ENCODE peak calls at places on chromosomes 11 and 22, in seven cellular contexts. J, P, M, L, A, Q and U are unnamed samples.

GRCh38 chr11:22898036-22898435 is 37.8 kb upstream of the CCDC179 start:
- DNase-seq in P (no peak), J (no peak), L (no peak), A (no peak), M (no peak), Q (no peak), U (no peak)

GRCh38 chr11:115221461-115222069 is 282.6 kb downstream of the CADM1 start:
- DNase-seq in M (no peak), L (no peak), A (no peak), Q (no peak), P (no peak), J (no peak), U (no peak)

GRCh38 chr11:10763766-10764165 is 12.7 kb downstream of the CTR9 start:
- DNase-seq in Q (no peak), A (no peak), L (no peak), J (no peak), P (no peak), M (no peak), U (no peak)

GRCh38 chr11:117986981-117987495 is 844 bp downstream of the IL10RA start:
- DNase-seq in A (peak), J (no peak), P (no peak), L (no peak), Q (no peak), M (no peak), U (no peak)

GRCh38 chr11:433641-434040 is 8.2 kb downstream of the ANO9 start:
- DNase-seq in P (no peak), L (no peak), A (no peak), Q (no peak), M (no peak), J (peak), U (no peak)

GRCh38 chr22:20946080-20946986 is 20.7 kb upstream of the AIFM3 start:
- DNase-seq in A (no peak), J (no peak), Q (no peak), P (no peak), L (no peak), M (no peak), U (peak)

GRCh38 chr11:12207384-12208150 is 97.2 kb downstream of the MICAL2 start:
- DNase-seq in P (no peak), M (no peak), L (no peak), Q (no peak), J (no peak), A (no peak), U (no peak)

GRCh38 chr11:61787928-61788491 is 4.4 kb downstream of the TMEM258 start:
- DNase-seq in Q (no peak), M (peak), P (no peak), L (peak), J (no peak), A (no peak), U (no peak)

GRCh38 chr11:2445948-2446551 is 1.2 kb downstream of the KCNQ1 start:
- DNase-seq in J (no peak), M (peak), A (no peak), L (no peak), P (no peak), Q (no peak), U (no peak)

GRCh38 chr11:76824083-76824939 is 36.4 kb upstream of the ACER3 start:
- DNase-seq in A (no peak), J (no peak), L (no peak), M (no peak), Q (no peak), P (no peak), U (no peak)

GRCh38 chr11:6402561-6402981 is 12.3 kb downstream of the SMPD1 start:
- DNase-seq in M (no peak), Q (no peak), J (no peak), A (peak), L (no peak), P (no peak), U (no peak)

GRCh38 chr22:46972901-46973831 is 210.7 kb downstream of the TBC1D22A start:
- DNase-seq in J (peak), P (no peak), L (no peak), M (no peak), Q (no peak), A (no peak), U (no peak)

GRCh38 chr11:110077866-110078325 is 15.3 kb upstream of the ZC3H12C start:
- DNase-seq in M (no peak), A (no peak), J (no peak), Q (no peak), L (no peak), P (no peak), U (no peak)

GRCh38 chr11:66365711-66366619 is 5.6 kb downstream of the SLC29A2 start:
- DNase-seq in L (no peak), J (no peak), Q (no peak), A (no peak), P (no peak), M (no peak), U (no peak)

GRCh38 chr11:63573881-63574855 is 11.0 kb upstream of the PLAAT2 start:
- DNase-seq in L (no peak), M (peak), P (no peak), J (peak), A (no peak), Q (no peak), U (no peak)

GRCh38 chr11:57320719-57321387 is 3.9 kb downstream of the TNKS1BP1 start:
- DNase-seq in M (no peak), J (no peak), A (no peak), L (no peak), Q (no peak), P (no peak), U (no peak)

GRCh38 chr22:46330426-46330825 is 5.1 kb upstream of the TRMU start:
- DNase-seq in P (no peak), M (no peak), A (no peak), J (no peak), L (no peak), Q (no peak), U (no peak)

GRCh38 chr11:115164774-115165173 is 339.4 kb downstream of the CADM1 start:
- DNase-seq in M (no peak), L (no peak), Q (peak), J (no peak), P (no peak), A (no peak), U (no peak)

GRCh38 chr11:34614334-34615113 is 6.4 kb upstream of the EHF start:
- DNase-seq in J (no peak), M (no peak), L (no peak), P (no peak), Q (no peak), A (no peak), U (no peak)

GRCh38 chr11:117931971-117932370 is 2.8 kb upstream of the TMPRSS13 start:
- DNase-seq in J (no peak), A (no peak), Q (no peak), M (no peak), L (no peak), P (no peak), U (no peak)

GRCh38 chr22:49703391-49703926 is 124.2 kb downstream of the BRD1 start:
- DNase-seq in J (no peak), P (no peak), Q (no peak), M (no peak), L (no peak), A (no peak), U (no peak)

GRCh38 chr22:26568207-26568706 is 21.7 kb downstream of the TPST2 start:
- DNase-seq in L (peak), J (no peak), Q (no peak), P (no peak), M (no peak), A (no peak), U (no peak)

GRCh38 chr11:30800904-30801303 is 214.8 kb upstream of the MPPED2 start:
- DNase-seq in A (no peak), P (no peak), M (no peak), Q (no peak), J (no peak), L (no peak), U (no peak)

GRCh38 chr11:61334434-61335354 is 1.7 kb downstream of the TKFC start:
- DNase-seq in A (no peak), J (no peak), Q (no peak), M (peak), P (no peak), L (no peak), U (no peak)

GRCh38 chr11:83773950-83774880 is 488.0 kb upstream of the CCDC90B start:
- DNase-seq in A (no peak), L (no peak), Q (no peak), P (no peak), J (no peak), M (no peak), U (no peak)

GRCh38 chr11:17762309-17762974 is 27.9 kb downstream of the KCNC1 start:
- DNase-seq in Q (no peak), L (no peak), A (peak), P (no peak), J (no peak), M (peak), U (no peak)